ENCODE peak calls at places on chromosomes 13 and 19, in nine cellular contexts. One of them, this sample, is unnamed.

GRCh38 chr13:80454245-80454644 is 113.3 kb upstream of the SPRY2 start:
- DNase-seq in BE2C: no peak
- DNase-seq in CD4-positive, alpha-beta T cell: no peak
- DNase-seq in fibroblast of lung: peak
- DNase-seq in heart left ventricle: no peak
- DNase-seq in cardiac muscle cell: no peak
- DNase-seq in MM.1S: peak
- DNase-seq in glutamatergic neuron: no peak
- DNase-seq in neural crest cell: no peak
- DNase-seq in this sample: no peak

GRCh38 chr13:85528578-85529215 is 270.5 kb downstream of the SLITRK6 start:
- DNase-seq in cardiac muscle cell: no peak
- DNase-seq in glutamatergic neuron: no peak
- DNase-seq in heart left ventricle: no peak
- DNase-seq in MM.1S: no peak
- DNase-seq in fibroblast of lung: peak
- DNase-seq in BE2C: no peak
- DNase-seq in neural crest cell: no peak
- DNase-seq in CD4-positive, alpha-beta T cell: no peak
- DNase-seq in this sample: no peak

GRCh38 chr13:69904784-69905183 is 202.8 kb upstream of the ATXN8OS start:
- DNase-seq in glutamatergic neuron: no peak
- DNase-seq in neural crest cell: no peak
- DNase-seq in BE2C: no peak
- DNase-seq in fibroblast of lung: no peak
- DNase-seq in cardiac muscle cell: no peak
- DNase-seq in heart left ventricle: no peak
- DNase-seq in CD4-positive, alpha-beta T cell: no peak
- DNase-seq in MM.1S: no peak
- DNase-seq in this sample: no peak

GRCh38 chr13:73040968-73041580 is 17.7 kb upstream of the KLF5 start:
- DNase-seq in CD4-positive, alpha-beta T cell: no peak
- DNase-seq in heart left ventricle: no peak
- DNase-seq in cardiac muscle cell: no peak
- DNase-seq in neural crest cell: no peak
- DNase-seq in fibroblast of lung: no peak
- DNase-seq in MM.1S: no peak
- DNase-seq in glutamatergic neuron: no peak
- DNase-seq in BE2C: no peak
- DNase-seq in this sample: no peak

GRCh38 chr19:41431426-41432386 is 4.5 kb upstream of the B3GNT8 start:
- DNase-seq in cardiac muscle cell: peak
- DNase-seq in heart left ventricle: peak
- DNase-seq in CD4-positive, alpha-beta T cell: no peak
- DNase-seq in fibroblast of lung: peak
- DNase-seq in glutamatergic neuron: no peak
- DNase-seq in neural crest cell: no peak
- DNase-seq in MM.1S: no peak
- DNase-seq in BE2C: peak
- DNase-seq in this sample: no peak

GRCh38 chr13:99545979-99546378 is 44.7 kb downstream of the TM9SF2 start:
- DNase-seq in heart left ventricle: no peak
- DNase-seq in cardiac muscle cell: no peak
- DNase-seq in BE2C: no peak
- DNase-seq in neural crest cell: no peak
- DNase-seq in CD4-positive, alpha-beta T cell: no peak
- DNase-seq in glutamatergic neuron: no peak
- DNase-seq in MM.1S: no peak
- DNase-seq in fibroblast of lung: no peak
- DNase-seq in this sample: peak

GRCh38 chr13:100604909-100605308 is 16.3 kb upstream of the GGACT start:
- DNase-seq in glutamatergic neuron: no peak
- DNase-seq in heart left ventricle: no peak
- DNase-seq in fibroblast of lung: no peak
- DNase-seq in cardiac muscle cell: no peak
- DNase-seq in CD4-positive, alpha-beta T cell: no peak
- DNase-seq in BE2C: no peak
- DNase-seq in MM.1S: no peak
- DNase-seq in neural crest cell: no peak
- DNase-seq in this sample: no peak

GRCh38 chr19:12696366-12697335 is at the start of gene FBXW9:
- DNase-seq in fibroblast of lung: peak
- DNase-seq in BE2C: peak
- DNase-seq in neural crest cell: peak
- DNase-seq in cardiac muscle cell: peak
- DNase-seq in heart left ventricle: peak
- DNase-seq in CD4-positive, alpha-beta T cell: peak
- DNase-seq in glutamatergic neuron: peak
- DNase-seq in MM.1S: peak
- DNase-seq in this sample: peak

GRCh38 chr19:29467824-29468401 is 57.9 kb upstream of the VSTM2B start:
- DNase-seq in neural crest cell: no peak
- DNase-seq in MM.1S: peak
- DNase-seq in CD4-positive, alpha-beta T cell: no peak
- DNase-seq in fibroblast of lung: no peak
- DNase-seq in BE2C: peak
- DNase-seq in glutamatergic neuron: no peak
- DNase-seq in cardiac muscle cell: peak
- DNase-seq in heart left ventricle: no peak
- DNase-seq in this sample: peak

GRCh38 chr19:860481-861098 is 1.1 kb downstream of the CFD start:
- DNase-seq in cardiac muscle cell: peak
- DNase-seq in heart left ventricle: peak
- DNase-seq in glutamatergic neuron: peak
- DNase-seq in CD4-positive, alpha-beta T cell: peak
- DNase-seq in fibroblast of lung: peak
- DNase-seq in MM.1S: peak
- DNase-seq in BE2C: peak
- DNase-seq in neural crest cell: no peak
- DNase-seq in this sample: peak

GRCh38 chr13:92158335-92158734 is 759.9 kb downstream of the GPC5 start:
- DNase-seq in fibroblast of lung: peak
- DNase-seq in CD4-positive, alpha-beta T cell: no peak
- DNase-seq in BE2C: no peak
- DNase-seq in heart left ventricle: no peak
- DNase-seq in MM.1S: no peak
- DNase-seq in glutamatergic neuron: no peak
- DNase-seq in cardiac muscle cell: no peak
- DNase-seq in neural crest cell: no peak
- DNase-seq in this sample: no peak

GRCh38 chr19:35642312-35642711 is 767 bp downstream of the ETV2 start:
- DNase-seq in fibroblast of lung: no peak
- DNase-seq in glutamatergic neuron: no peak
- DNase-seq in heart left ventricle: no peak
- DNase-seq in CD4-positive, alpha-beta T cell: no peak
- DNase-seq in neural crest cell: no peak
- DNase-seq in MM.1S: no peak
- DNase-seq in cardiac muscle cell: no peak
- DNase-seq in BE2C: no peak
- DNase-seq in this sample: peak

GRCh38 chr19:40592170-40592569 is 9.0 kb upstream of the LTBP4 start:
- DNase-seq in CD4-positive, alpha-beta T cell: no peak
- DNase-seq in MM.1S: peak
- DNase-seq in BE2C: no peak
- DNase-seq in glutamatergic neuron: no peak
- DNase-seq in heart left ventricle: no peak
- DNase-seq in fibroblast of lung: peak
- DNase-seq in neural crest cell: no peak
- DNase-seq in cardiac muscle cell: peak
- DNase-seq in this sample: peak

GRCh38 chr19:15701757-15702589 is 25.9 kb upstream of the OR10H2 start:
- DNase-seq in CD4-positive, alpha-beta T cell: no peak
- DNase-seq in neural crest cell: no peak
- DNase-seq in glutamatergic neuron: no peak
- DNase-seq in MM.1S: no peak
- DNase-seq in fibroblast of lung: no peak
- DNase-seq in heart left ventricle: no peak
- DNase-seq in BE2C: no peak
- DNase-seq in cardiac muscle cell: no peak
- DNase-seq in this sample: no peak

GRCh38 chr19:15696654-15697194 is 23.8 kb downstream of the CYP4F12 start:
- DNase-seq in heart left ventricle: no peak
- DNase-seq in fibroblast of lung: no peak
- DNase-seq in glutamatergic neuron: no peak
- DNase-seq in BE2C: no peak
- DNase-seq in cardiac muscle cell: no peak
- DNase-seq in CD4-positive, alpha-beta T cell: no peak
- DNase-seq in neural crest cell: no peak
- DNase-seq in MM.1S: no peak
- DNase-seq in this sample: no peak

DNA sequence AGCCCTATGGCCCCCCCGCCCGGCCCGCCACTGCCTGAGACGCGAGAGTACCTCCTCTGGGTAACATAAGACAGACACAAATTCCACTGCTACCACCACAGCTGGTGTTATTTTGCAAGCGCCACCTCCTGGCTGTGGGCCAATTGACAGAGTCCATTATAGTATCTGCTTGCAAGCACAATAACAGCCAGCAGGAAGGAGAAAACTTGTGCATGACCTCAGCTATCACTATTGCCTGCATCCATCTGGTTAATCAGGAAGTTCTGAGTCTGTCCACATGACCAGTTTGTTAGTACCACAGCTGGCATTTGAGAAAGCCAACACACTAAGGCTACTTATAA is 25.3 kb upstream of the OR10H2 start:
- DNase-seq in MM.1S: peak
- DNase-seq in heart left ventricle: peak
- DNase-seq in cardiac muscle cell: no peak
- DNase-seq in fibroblast of lung: peak
- DNase-seq in CD4-positive, alpha-beta T cell: peak
- DNase-seq in neural crest cell: no peak
- DNase-seq in glutamatergic neuron: no peak
- DNase-seq in BE2C: peak
- DNase-seq in this sample: no peak
- TF ChIP-seq CTCF in MM.1S: peak
- TF ChIP-seq CTCF in heart left ventricle: no peak
- TF ChIP-seq CTCF in cardiac muscle cell: no peak
- TF ChIP-seq CTCF in fibroblast of lung: no peak
- TF ChIP-seq CTCF in CD4-positive, alpha-beta T cell: no peak
- TF ChIP-seq CTCF in neural crest cell: no peak
- TF ChIP-seq CTCF in glutamatergic neuron: no peak
- TF ChIP-seq CTCF in BE2C: peak
- TF ChIP-seq CTCF in this sample: no peak

GRCh38 chr13:39783051-39783450 is 127.6 kb downstream of the COG6 start:
- DNase-seq in CD4-positive, alpha-beta T cell: no peak
- DNase-seq in BE2C: no peak
- DNase-seq in heart left ventricle: no peak
- DNase-seq in cardiac muscle cell: no peak
- DNase-seq in MM.1S: no peak
- DNase-seq in neural crest cell: no peak
- DNase-seq in glutamatergic neuron: no peak
- DNase-seq in fibroblast of lung: peak
- DNase-seq in this sample: no peak
- TF ChIP-seq CTCF in CD4-positive, alpha-beta T cell: no peak
- TF ChIP-seq CTCF in BE2C: no peak
- TF ChIP-seq CTCF in heart left ventricle: no peak
- TF ChIP-seq CTCF in cardiac muscle cell: no peak
- TF ChIP-seq CTCF in MM.1S: no peak
- TF ChIP-seq CTCF in neural crest cell: no peak
- TF ChIP-seq CTCF in glutamatergic neuron: no peak
- TF ChIP-seq CTCF in fibroblast of lung: no peak
- TF ChIP-seq CTCF in this sample: no peak

DNA sequence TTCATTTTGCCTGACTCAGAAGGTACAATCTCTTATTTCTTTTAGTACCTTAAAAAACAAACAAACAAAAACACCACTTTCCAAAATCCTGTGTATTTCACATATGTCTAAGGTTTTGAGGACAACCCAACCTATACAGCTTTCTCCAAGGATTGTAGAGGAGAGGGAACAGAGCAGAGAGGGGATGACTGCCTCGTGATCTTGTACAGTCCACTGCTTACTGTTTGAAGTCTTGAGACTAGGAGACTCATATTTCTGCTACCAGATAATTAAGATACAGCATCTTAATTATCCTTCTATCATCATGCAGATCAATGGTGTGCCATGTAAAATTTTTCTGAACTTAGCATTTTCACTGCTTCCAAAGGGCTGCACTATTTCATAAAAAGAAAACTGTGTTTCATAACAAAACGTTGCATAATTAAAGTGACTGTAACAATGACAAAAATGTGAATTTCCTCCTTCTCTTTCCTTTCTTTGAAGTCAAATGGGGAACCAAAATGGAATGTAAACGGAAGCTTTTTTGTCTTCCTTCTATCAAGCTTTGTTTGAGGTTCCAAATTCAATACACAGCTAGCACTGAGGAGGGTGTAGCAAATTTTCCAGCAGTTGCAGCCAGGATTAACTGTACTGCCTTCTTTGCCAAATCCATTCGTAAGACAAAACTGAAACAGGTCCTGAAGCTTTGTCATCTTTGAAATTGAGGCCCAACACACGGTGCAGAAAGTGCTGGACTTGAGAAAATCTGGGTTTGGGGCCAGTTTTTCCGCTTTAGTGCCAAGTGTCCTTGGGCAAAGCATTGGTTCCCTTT is 34.8 kb upstream of the RCBTB2 start:
- DNase-seq in fibroblast of lung: peak
- DNase-seq in cardiac muscle cell: no peak
- DNase-seq in neural crest cell: no peak
- DNase-seq in CD4-positive, alpha-beta T cell: no peak
- DNase-seq in heart left ventricle: no peak
- DNase-seq in BE2C: no peak
- DNase-seq in glutamatergic neuron: no peak
- DNase-seq in MM.1S: no peak
- DNase-seq in this sample: no peak
- TF ChIP-seq CTCF in fibroblast of lung: no peak
- TF ChIP-seq CTCF in cardiac muscle cell: no peak
- TF ChIP-seq CTCF in neural crest cell: no peak
- TF ChIP-seq CTCF in CD4-positive, alpha-beta T cell: no peak
- TF ChIP-seq CTCF in heart left ventricle: no peak
- TF ChIP-seq CTCF in BE2C: no peak
- TF ChIP-seq CTCF in glutamatergic neuron: no peak
- TF ChIP-seq CTCF in MM.1S: no peak
- TF ChIP-seq CTCF in this sample: no peak

DNA sequence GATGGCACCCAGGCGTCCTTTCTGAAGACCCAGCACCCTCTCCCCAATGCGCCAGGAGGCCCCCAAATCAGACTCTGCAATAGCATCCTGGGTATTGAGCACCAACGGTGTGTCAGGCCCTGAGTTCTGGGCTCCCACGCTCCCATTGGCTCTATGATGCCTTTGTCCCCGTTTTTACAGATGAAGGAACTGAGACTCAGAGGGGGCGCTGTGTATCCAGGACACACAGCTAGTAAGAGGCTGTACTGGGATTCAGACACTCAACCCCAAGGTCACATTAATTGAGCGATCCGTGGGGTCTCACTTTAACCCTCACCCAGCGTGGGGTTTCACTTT is 42.5 kb downstream of the CYP4F22 start:
- DNase-seq in fibroblast of lung: no peak
- DNase-seq in heart left ventricle: no peak
- DNase-seq in BE2C: no peak
- DNase-seq in MM.1S: no peak
- DNase-seq in neural crest cell: no peak
- DNase-seq in cardiac muscle cell: no peak
- DNase-seq in CD4-positive, alpha-beta T cell: peak
- DNase-seq in glutamatergic neuron: no peak
- DNase-seq in this sample: no peak
- TF ChIP-seq CTCF in fibroblast of lung: no peak
- TF ChIP-seq CTCF in heart left ventricle: no peak
- TF ChIP-seq CTCF in BE2C: peak
- TF ChIP-seq CTCF in MM.1S: no peak
- TF ChIP-seq CTCF in neural crest cell: no peak
- TF ChIP-seq CTCF in cardiac muscle cell: peak
- TF ChIP-seq CTCF in CD4-positive, alpha-beta T cell: no peak
- TF ChIP-seq CTCF in glutamatergic neuron: no peak
- TF ChIP-seq CTCF in this sample: no peak

This sample was measured in neural progenitor cell.